ENCODE peak calls at places on chromosomes 4 and X, in five cellular contexts. One of them, this sample, is unnamed.

GRCh38 chr4:123922847-123923246 is 526.3 kb downstream of the SPRY1 start:
- DNase-seq in NCI-H1417: no peak
- DNase-seq in islet precursor cell: no peak
- DNase-seq in stimulated activated CD8-positive, alpha-beta memory T cell treated with anti-CD3 and anti-CD28 coated beads, Interleukin-7, amount 100 ng/mL, for 4 hours: no peak
- DNase-seq in KBM-7: peak
- DNase-seq in this sample: no peak

GRCh38 chr4:7067147-7067522 is 729 bp downstream of the GRPEL1 start:
- DNase-seq in stimulated activated CD8-positive, alpha-beta memory T cell treated with anti-CD3 and anti-CD28 coated beads, Interleukin-7, amount 100 ng/mL, for 4 hours: no peak
- DNase-seq in KBM-7: peak
- DNase-seq in NCI-H1417: no peak
- DNase-seq in islet precursor cell: no peak
- DNase-seq in this sample: no peak

GRCh38 chr4:148311493-148311892 is 130.7 kb downstream of the NR3C2 start:
- DNase-seq in stimulated activated CD8-positive, alpha-beta memory T cell treated with anti-CD3 and anti-CD28 coated beads, Interleukin-7, amount 100 ng/mL, for 4 hours: no peak
- DNase-seq in NCI-H1417: no peak
- DNase-seq in KBM-7: no peak
- DNase-seq in islet precursor cell: peak
- DNase-seq in this sample: no peak

GRCh38 chr4:114191496-114191895 is 212.0 kb upstream of the ARSJ start:
- DNase-seq in stimulated activated CD8-positive, alpha-beta memory T cell treated with anti-CD3 and anti-CD28 coated beads, Interleukin-7, amount 100 ng/mL, for 4 hours: no peak
- DNase-seq in KBM-7: no peak
- DNase-seq in islet precursor cell: no peak
- DNase-seq in NCI-H1417: no peak
- DNase-seq in this sample: no peak

GRCh38 chrX:122094611-122095010 is 1047.2 kb downstream of the GLUD2 start:
- DNase-seq in stimulated activated CD8-positive, alpha-beta memory T cell treated with anti-CD3 and anti-CD28 coated beads, Interleukin-7, amount 100 ng/mL, for 4 hours: no peak
- DNase-seq in islet precursor cell: no peak
- DNase-seq in NCI-H1417: no peak
- DNase-seq in KBM-7: no peak
- DNase-seq in this sample: no peak

GRCh38 chr4:17347445-17347844 is 164.4 kb downstream of the QDPR start:
- DNase-seq in KBM-7: peak
- DNase-seq in NCI-H1417: no peak
- DNase-seq in stimulated activated CD8-positive, alpha-beta memory T cell treated with anti-CD3 and anti-CD28 coated beads, Interleukin-7, amount 100 ng/mL, for 4 hours: no peak
- DNase-seq in islet precursor cell: peak
- DNase-seq in this sample: no peak

GRCh38 chrX:107675823-107676555 is 47.7 kb downstream of the PRPS1 start:
- DNase-seq in KBM-7: peak
- DNase-seq in NCI-H1417: no peak
- DNase-seq in stimulated activated CD8-positive, alpha-beta memory T cell treated with anti-CD3 and anti-CD28 coated beads, Interleukin-7, amount 100 ng/mL, for 4 hours: no peak
- DNase-seq in islet precursor cell: no peak
- DNase-seq in this sample: no peak

GRCh38 chr4:19728773-19729172 is 522.9 kb upstream of the SLIT2 start:
- DNase-seq in stimulated activated CD8-positive, alpha-beta memory T cell treated with anti-CD3 and anti-CD28 coated beads, Interleukin-7, amount 100 ng/mL, for 4 hours: no peak
- DNase-seq in KBM-7: no peak
- DNase-seq in NCI-H1417: no peak
- DNase-seq in islet precursor cell: no peak
- DNase-seq in this sample: no peak

GRCh38 chr4:168453146-168453545 is 27.1 kb downstream of the DDX60L start:
- DNase-seq in islet precursor cell: no peak
- DNase-seq in stimulated activated CD8-positive, alpha-beta memory T cell treated with anti-CD3 and anti-CD28 coated beads, Interleukin-7, amount 100 ng/mL, for 4 hours: no peak
- DNase-seq in KBM-7: no peak
- DNase-seq in NCI-H1417: peak
- DNase-seq in this sample: no peak

GRCh38 chrX:153592966-153593688 is 5.8 kb downstream of the CCNQ start:
- DNase-seq in NCI-H1417: no peak
- DNase-seq in islet precursor cell: no peak
- DNase-seq in stimulated activated CD8-positive, alpha-beta memory T cell treated with anti-CD3 and anti-CD28 coated beads, Interleukin-7, amount 100 ng/mL, for 4 hours: no peak
- DNase-seq in KBM-7: no peak
- DNase-seq in this sample: no peak

GRCh38 chrX:100874240-100874798 is at the start of gene NOX1:
- DNase-seq in stimulated activated CD8-positive, alpha-beta memory T cell treated with anti-CD3 and anti-CD28 coated beads, Interleukin-7, amount 100 ng/mL, for 4 hours: no peak
- DNase-seq in islet precursor cell: no peak
- DNase-seq in NCI-H1417: no peak
- DNase-seq in KBM-7: no peak
- DNase-seq in this sample: no peak